ENCODE peak calls at places on chromosomes 12 and 14, in five cellular contexts. Z is left cardiac atrium, N is ovary, U is hypothalamus, V is pancreas. B is an unnamed sample.

GRCh38 chr12:46386877-46387629 is 14.5 kb upstream of the SLC38A2 start:
- DNase-seq in Z (peak), N (no peak), U (no peak), V (peak), B (peak)

GRCh38 chr12:121061831-121062230 is 22.8 kb upstream of the OASL start:
- DNase-seq in Z (no peak), V (no peak), N (no peak), U (no peak), B (no peak)

GRCh38 chr12:12927211-12928079 is 24.5 kb downstream of the GPRC5D start:
- DNase-seq in U (no peak), V (peak), Z (peak), N (peak), B (no peak)

GRCh38 chr12:6540181-6540877 is 6.0 kb downstream of the GAPDH start:
- DNase-seq in N (peak), U (no peak), V (no peak), Z (peak), B (peak)

GRCh38 chr14:54686219-54686870 is 119.4 kb downstream of the SAMD4A start:
- DNase-seq in Z (peak), U (no peak), N (peak), V (no peak), B (no peak)

GRCh38 chr14:33285902-33286700 is 347.4 kb downstream of the NPAS3 start:
- DNase-seq in U (no peak), N (no peak), Z (no peak), V (no peak), B (no peak)

GRCh38 chr14:72916174-72916573 is 10.1 kb upstream of the DCAF4 start:
- DNase-seq in N (no peak), Z (no peak), U (no peak), V (no peak), B (no peak)

GRCh38 chr14:64757601-64758000 is 53.4 kb downstream of the PLEKHG3 start:
- DNase-seq in V (no peak), N (peak), U (no peak), Z (peak), B (no peak)

GRCh38 chr12:101086490-101086889 is 123.5 kb downstream of the SLC5A8 start:
- DNase-seq in Z (no peak), V (no peak), U (no peak), N (no peak), B (no peak)

GRCh38 chr14:68627868-68628604 is 164.8 kb downstream of the ZFP36L1 start:
- DNase-seq in N (no peak), V (peak), U (peak), Z (peak), B (peak)

GRCh38 chr14:105499256-105500035 is 8.4 kb downstream of the TEDC1 start:
- DNase-seq in V (no peak), Z (no peak), N (no peak), U (peak), B (no peak)

GRCh38 chr12:104846056-104846762 is 111.9 kb downstream of the SLC41A2 start:
- DNase-seq in Z (no peak), V (no peak), U (no peak), N (no peak), B (no peak)

B was measured in GM20000.